ENCODE peak calls at places on chromosome 3, in four cellular contexts. P, B, G and R are unnamed samples.

GRCh38 chr3:128438488-128439072 is 28.1 kb downstream of the DNAJB8 start:
- DNase-seq in B (no peak), P (peak; percentile 34), G (no peak), R (no peak)

GRCh38 chr3:49119439-49119838 is 1.2 kb downstream of the USP19 start:
- DNase-seq in B (no peak), G (no peak), P (no peak), R (no peak)

GRCh38 chr3:186383026-186383993 is 21.3 kb upstream of the DGKG start:
- DNase-seq in G (no peak), P (no peak), B (no peak), R (no peak)

GRCh38 chr3:170475091-170475705 is 56.5 kb downstream of the CLDN11 start:
- DNase-seq in G (no peak), P (no peak), B (no peak), R (no peak)

GRCh38 chr3:99410789-99411311 is 227.5 kb upstream of the COL8A1 start:
- DNase-seq in P (no peak), B (no peak), G (no peak), R (no peak)

GRCh38 chr3:191523099-191523498 is 62.1 kb downstream of the PYDC2 start:
- DNase-seq in B (no peak), G (no peak), P (no peak), R (no peak)

GRCh38 chr3:13811614-13812013 is 68.3 kb downstream of the WNT7A start:
- DNase-seq in G (no peak), P (no peak), B (no peak), R (no peak)

GRCh38 chr3:149600619-149601018 is 57.2 kb downstream of the WWTR1 start:
- DNase-seq in G (no peak), P (no peak), B (no peak), R (no peak)

GRCh38 chr3:59425371-59425770 is 375.5 kb upstream of the CFAP20DC start:
- DNase-seq in G (peak; percentile 3), B (no peak), P (no peak), R (no peak)

GRCh38 chr3:113084777-113085176 is 94.0 kb downstream of the GTPBP8 start:
- DNase-seq in P (no peak), B (no peak), G (no peak), R (no peak)

GRCh38 chr3:45165497-45166282 is 19.5 kb upstream of the CDCP1 start:
- DNase-seq in B (no peak), P (no peak), G (no peak), R (no peak)

GRCh38 chr3:158097141-158097540 is 9.1 kb downstream of the SHOX2 start:
- DNase-seq in B (no peak), P (no peak), G (no peak), R (no peak)

GRCh38 chr3:32217339-32217738 is 21.1 kb upstream of the CMTM8 start:
- DNase-seq in P (no peak), G (peak; percentile 54), B (no peak), R (no peak)

GRCh38 chr3:123070471-123070870 is 3.6 kb downstream of the PDIA5 start:
- DNase-seq in P (no peak), B (no peak), G (no peak), R (no peak)

GRCh38 chr3:147619925-147620580 is 210.9 kb downstream of the ZIC1 start:
- DNase-seq in G (no peak), P (no peak), B (no peak), R (no peak)

GRCh38 chr3:147313513-147313912 is 92.8 kb downstream of the ZIC4 start:
- DNase-seq in B (no peak), P (no peak), G (no peak), R (no peak)

GRCh38 chr3:29515451-29515850 is 234.6 kb downstream of the RBMS3 start:
- DNase-seq in B (no peak), P (no peak), G (no peak), R (no peak)

GRCh38 chr3:195119461-195120198 is 151.3 kb downstream of the XXYLT1 start:
- DNase-seq in G (peak; percentile 74), P (no peak), B (no peak), R (no peak)

GRCh38 chr3:141052570-141053069 is 1.5 kb downstream of the SPSB4 start:
- DNase-seq in P (no peak), G (no peak), B (no peak), R (no peak)

GRCh38 chr3:101829066-101829830 is 20.1 kb upstream of the NFKBIZ start:
- DNase-seq in B (no peak), P (no peak), G (no peak), R (no peak)

GRCh38 chr3:175150812-175151411 is 291.8 kb downstream of the NAALADL2 start:
- DNase-seq in G (no peak), B (peak; percentile 88), P (no peak), R (no peak)

GRCh38 chr3:194337965-194338753 is 13.0 kb downstream of the CPN2 start:
- DNase-seq in G (no peak), P (no peak), B (no peak), R (no peak)

GRCh38 chr3:54047568-54047967 is 74.8 kb upstream of the CACNA2D3 start:
- DNase-seq in P (no peak), B (no peak), G (no peak), R (no peak)

GRCh38 chr3:49172616-49173041 is 1.2 kb downstream of the KLHDC8B start:
- DNase-seq in B (no peak), P (no peak), G (no peak), R (no peak)

GRCh38 chr3:58639001-58639400 is 27.6 kb downstream of the FAM3D start:
- DNase-seq in G (no peak), B (no peak), P (no peak), R (no peak)

GRCh38 chr3:126523745-126524428 is at the start of gene CHST13:
- DNase-seq in P (peak; percentile 48), G (peak; percentile 87), B (no peak), R (no peak)

GRCh38 chr3:111246967-111247760 is 175.5 kb downstream of the NECTIN3 start:
- DNase-seq in B (no peak), G (peak; percentile 24), P (no peak), R (no peak)

DNA sequence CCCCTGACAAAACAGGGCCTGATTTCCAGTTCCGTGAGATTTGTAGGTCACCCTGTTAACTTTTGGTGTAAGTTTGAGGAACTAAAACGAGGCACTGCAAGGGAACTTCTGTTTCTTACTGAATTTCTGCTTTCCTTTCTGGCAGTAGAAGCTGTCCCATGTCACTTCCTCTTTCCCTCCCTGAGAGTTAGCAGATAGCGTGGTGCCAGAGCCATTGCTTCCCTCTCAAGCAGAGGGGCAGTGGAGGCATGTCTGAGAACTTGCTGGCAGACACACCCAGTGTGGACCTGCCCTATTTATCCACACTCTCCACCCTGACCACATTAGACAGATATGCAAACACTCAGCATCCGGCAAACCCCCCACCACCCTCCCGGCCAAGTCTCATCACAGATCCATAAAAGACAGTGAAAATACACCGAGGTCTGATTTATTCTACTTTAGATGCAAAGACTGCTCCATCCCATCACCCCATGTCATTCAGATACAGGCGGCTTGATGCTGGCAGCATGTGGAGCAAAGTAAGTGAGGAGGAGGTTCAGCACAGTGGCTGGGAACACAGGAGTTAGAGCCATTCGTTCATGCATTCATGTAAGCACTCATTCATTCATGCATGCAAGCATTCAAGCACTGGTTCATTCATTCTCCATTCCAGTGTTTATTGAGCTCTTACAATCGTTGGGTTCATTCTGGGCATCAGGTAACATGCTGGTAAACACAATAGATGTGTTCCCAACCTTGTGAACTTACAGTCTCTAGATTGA is 324.7 kb downstream of the SHQ1 start:
- DNase-seq in G (no peak), P (no peak), B (no peak), R (no peak)
- TF ChIP-seq CTCF in G (no peak), P (no peak), B (no peak), R (no peak)

GRCh38 chr3:81485444-81485865 is 276.0 kb downstream of the GBE1 start:
- DNase-seq in P (no peak), B (no peak), G (no peak), R (no peak)
- TF ChIP-seq TCF7L2 in P (no peak), B (no peak), G (no peak), R (no peak)

DNA sequence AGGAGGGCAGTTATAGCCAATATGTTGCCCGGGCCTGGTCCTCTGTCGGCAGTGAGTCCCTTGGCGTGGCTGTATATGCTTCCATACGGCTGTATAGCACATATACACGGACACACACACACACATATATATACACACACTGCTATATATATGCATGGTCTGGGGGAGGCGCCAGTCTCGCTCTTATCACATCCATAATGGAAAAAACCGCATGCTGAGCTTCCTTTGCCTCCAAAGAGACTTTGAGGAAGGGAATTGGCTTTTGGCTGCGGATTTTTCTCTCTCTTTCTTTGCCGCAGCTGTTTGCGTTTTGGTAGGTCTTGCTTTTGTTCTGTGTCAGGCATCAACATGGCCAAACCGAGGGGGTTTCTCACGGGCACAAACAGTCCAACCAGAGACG is 11.3 kb upstream of the TMEM115 start:
- DNase-seq in P (no peak), B (no peak), G (no peak), R (no peak)
- TF ChIP-seq CTCF in P (peak; percentile 46), B (peak; percentile 31), G (peak; percentile 49), R (no peak)

DNA sequence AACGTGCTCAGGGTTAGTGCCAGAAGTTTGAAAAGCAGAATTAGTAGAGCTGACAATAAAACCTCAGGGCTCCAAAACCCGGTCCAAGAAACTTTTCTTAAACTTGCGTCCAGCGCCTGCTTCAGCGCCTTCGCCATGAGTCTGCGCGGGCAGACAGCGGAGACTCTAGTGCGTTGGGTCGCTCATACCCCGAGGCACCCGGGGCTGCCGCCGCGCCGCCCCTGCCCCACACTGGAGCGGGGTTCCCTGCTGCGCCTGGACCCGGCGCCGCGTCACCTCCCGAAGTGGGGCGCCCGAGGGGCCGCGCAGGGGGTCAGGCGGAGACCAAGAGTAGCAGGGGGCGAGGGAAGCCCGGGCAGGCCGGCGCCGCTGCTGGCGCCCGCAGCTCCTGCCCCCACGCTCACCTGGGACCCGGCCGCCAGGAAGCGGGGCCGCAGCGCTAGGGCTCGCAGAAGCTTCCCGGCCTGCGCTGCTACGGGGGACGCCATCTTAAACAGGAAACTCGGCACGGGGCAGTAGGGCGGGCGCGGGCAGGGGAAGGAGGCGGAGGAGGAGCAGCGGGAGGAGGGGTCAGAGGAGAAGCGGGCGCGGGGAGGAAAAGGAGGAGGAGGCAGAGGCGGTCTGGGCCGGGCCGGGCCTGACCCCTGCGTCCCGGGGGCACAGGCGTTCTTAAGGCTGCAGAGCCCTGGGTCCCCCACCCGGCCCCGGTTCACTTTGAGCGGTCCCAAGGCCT is at the start of gene SUCLG2:
- DNase-seq in B (peak; percentile 39), G (peak; percentile 71), P (peak; percentile 71), R (peak; percentile 12)
- TF ChIP-seq TCF7L2 in B (no peak), G (no peak), P (no peak), R (no peak)

DNA sequence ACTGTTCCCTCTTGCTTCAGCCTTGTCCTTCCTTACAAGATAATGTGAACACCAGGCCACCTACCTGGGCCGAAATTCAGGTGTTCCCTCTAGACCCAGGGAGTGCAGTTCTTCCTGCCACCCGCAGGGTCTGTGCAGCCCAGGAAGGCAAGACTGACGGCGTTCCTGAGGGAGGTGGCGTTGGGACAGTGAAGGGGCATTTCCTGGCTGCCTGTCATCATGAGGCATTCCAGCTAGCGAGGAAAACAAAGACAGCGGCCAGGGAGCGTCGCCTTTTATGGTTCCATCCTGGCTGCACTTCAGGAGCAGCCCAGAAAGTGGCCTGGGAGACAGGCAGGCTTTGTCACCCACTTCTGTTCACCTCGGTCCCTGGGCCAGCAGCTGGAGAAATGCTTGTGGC is 84.8 kb upstream of the WNT5A start:
- DNase-seq in B (no peak), P (no peak), G (peak; percentile 3), R (no peak)
- TF ChIP-seq CTCF in B (no peak), P (no peak), G (no peak), R (no peak)